ENCODE peak calls at places on chromosomes 13 and 19, in nine cellular contexts. O is AG09309; R is cardiac muscle cell; K is fibroblast of mammary gland; Q is BE2C; J is Caco-2; P is SK-N-SH; Y is astrocyte of the spinal cord; V is CD4-positive, CD25-positive, alpha-beta regulatory T cell. X is an unnamed sample.
A peak's percentile ranks its signal among the peaks of the same experiment; 100 is the strongest.

GRCh38 chr13:53783466-53783865 is 754.9 kb downstream of the OLFM4 start:
- DNase-seq in J (no peak), K (no peak), Q (no peak), V (no peak), O (no peak), R (no peak), P (no peak), Y (no peak), X (no peak)

GRCh38 chr13:77429320-77430142 is 102.6 kb upstream of the MYCBP2 start:
- DNase-seq in O (peak; percentile 23), Q (no peak), P (no peak), R (no peak), V (no peak), J (no peak), Y (peak; percentile 68), K (peak; percentile 64), X (no peak)

GRCh38 chr19:57267294-57267693 is 13.0 kb upstream of the ZNF460 start:
- DNase-seq in P (no peak), Y (no peak), V (no peak), O (no peak), K (no peak), J (peak; percentile 30), Q (no peak), R (no peak), X (no peak)

GRCh38 chr13:99759163-99759552 is 212.4 kb downstream of the ZIC5 start:
- DNase-seq in V (no peak), O (no peak), R (no peak), K (no peak), J (no peak), Y (no peak), P (no peak), Q (no peak), X (no peak)

GRCh38 chr13:51347099-51347498 is 7.6 kb downstream of the SERPINE3 start:
- DNase-seq in P (no peak), K (no peak), Y (no peak), Q (no peak), J (no peak), V (no peak), O (no peak), R (no peak), X (no peak)

GRCh38 chr19:44869728-44870470 is 21.2 kb upstream of the TOMM40 start:
- DNase-seq in R (peak; percentile 94), Y (peak; percentile 93), O (no peak), Q (no peak), K (peak; percentile 92), J (no peak), V (no peak), P (no peak), X (no peak)

GRCh38 chr19:6071103-6071485 is 39.2 kb downstream of the RFX2 start:
- DNase-seq in Q (no peak), V (no peak), O (peak; percentile 81), K (peak; percentile 77), P (no peak), Y (peak; percentile 40), R (peak; percentile 72), J (no peak), X (no peak)

GRCh38 chr13:95292622-95293021 is 8.6 kb downstream of the ABCC4 start:
- DNase-seq in R (no peak), Q (no peak), O (no peak), J (no peak), K (no peak), Y (no peak), V (no peak), P (no peak), X (no peak)

GRCh38 chr19:12126707-12127106 is 13.4 kb downstream of the ZNF20 start:
- DNase-seq in K (peak; percentile 11), J (no peak), Y (no peak), Q (peak; percentile 18), P (peak; percentile 45), O (no peak), V (no peak), R (peak; percentile 20), X (no peak)

GRCh38 chr13:102845289-102845629 is 573 bp upstream of the ERCC5 start:
- DNase-seq in V (no peak), Q (no peak), J (no peak), Y (no peak), R (no peak), K (no peak), O (no peak), P (no peak), X (no peak)

GRCh38 chr19:41847351-41848105 is 2.7 kb downstream of the DMRTC2 start:
- DNase-seq in R (no peak), K (no peak), J (no peak), P (no peak), V (no peak), Q (no peak), Y (no peak), O (no peak), X (no peak)

GRCh38 chr19:43719918-43720317 is 4.0 kb downstream of the IRGC start:
- DNase-seq in J (no peak), K (no peak), Q (no peak), O (no peak), V (no peak), R (no peak), Y (no peak), P (no peak), X (no peak)

GRCh38 chr13:40388617-40389016 is 277.8 kb downstream of the FOXO1 start:
- DNase-seq in Y (no peak), Q (no peak), K (no peak), O (no peak), R (no peak), J (no peak), V (peak; percentile 88), P (no peak), X (no peak)

GRCh38 chr19:34313188-34313587 is 51.8 kb upstream of the GPI start:
- DNase-seq in K (peak; percentile 60), V (no peak), R (peak; percentile 84), Q (no peak), J (no peak), P (no peak), O (no peak), Y (peak; percentile 80), X (no peak)

GRCh38 chr19:33301900-33302174 is 497 bp downstream of the CEBPA start:
- DNase-seq in Y (no peak), J (no peak), Q (no peak), P (no peak), V (no peak), K (no peak), R (no peak), O (no peak), X (no peak)
- H3K4me3 ChIP-seq in Y (no peak overlapping the region), J (peak overlapping the region; percentile 87), Q (peak overlapping the region; percentile 35), P (peak overlapping the region; percentile 57), V (no peak overlapping the region), K (no peak overlapping the region), R (peak overlapping the region; percentile 35), O (no peak overlapping the region), X (peak overlapping the region; percentile 83)

GRCh38 chr19:50204081-50204428 is 633 bp downstream of the MYH14 start:
- DNase-seq in V (no peak), Q (no peak), O (no peak), R (no peak), K (no peak), Y (no peak), J (no peak), P (no peak), X (no peak)
- H3K4me3 ChIP-seq in V (no peak overlapping the region), Q (no peak overlapping the region), O (no peak overlapping the region), R (peak overlapping the region; percentile 46), K (no peak overlapping the region), Y (no peak overlapping the region), J (peak overlapping the region; percentile 68), P (no peak overlapping the region), X (peak overlapping the region; percentile 81)

GRCh38 chr19:17457621-17458020 is 3.1 kb downstream of the NXNL1 start:
- DNase-seq in K (no peak), R (no peak), Y (no peak), V (no peak), Q (no peak), O (no peak), J (no peak), P (no peak), X (no peak)

GRCh38 chr19:17454579-17454978 is 6.1 kb upstream of the TMEM221 start:
- DNase-seq in Q (no peak), J (no peak), P (peak; percentile 52), R (no peak), Y (no peak), V (no peak), O (no peak), K (no peak), X (no peak)

GRCh38 chr19:17456127-17456526 is 4.6 kb downstream of the NXNL1 start:
- DNase-seq in V (no peak), P (no peak), Y (no peak), O (no peak), K (no peak), R (no peak), J (no peak), Q (no peak), X (no peak)

GRCh38 chr19:17455711-17456123 is 5.0 kb downstream of the NXNL1 start:
- DNase-seq in O (no peak), V (no peak), K (no peak), Y (no peak), Q (peak; percentile 22), J (no peak), R (no peak), P (peak; percentile 65), X (no peak)

DNA sequence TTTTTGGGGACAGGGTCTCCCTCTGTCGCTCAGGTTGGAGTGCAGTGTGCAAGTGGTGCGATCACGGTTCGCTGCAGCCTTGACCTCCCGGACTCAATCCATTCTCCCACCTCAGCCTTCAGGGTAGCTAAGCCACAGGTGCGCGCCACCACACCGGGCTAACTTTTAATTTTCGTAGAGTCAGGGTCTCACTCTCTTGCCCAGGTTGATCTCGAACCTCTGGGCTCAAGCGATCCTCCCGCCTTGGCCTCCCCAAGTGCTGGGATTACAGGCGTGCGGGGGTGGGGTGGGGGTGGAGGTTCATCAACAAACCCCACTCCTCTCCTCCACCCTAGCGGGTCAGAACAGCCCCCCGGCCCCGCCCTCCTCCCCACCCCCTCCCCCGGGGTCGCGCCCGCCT is 5.4 kb downstream of the NXNL1 start:
- DNase-seq in R (no peak), Q (no peak), P (no peak), J (no peak), V (no peak), O (no peak), K (no peak), Y (no peak), X (no peak)
- H3K4me3 ChIP-seq in R (no peak overlapping the region), Q (no peak overlapping the region), P (no peak overlapping the region), J (no peak overlapping the region), V (no peak overlapping the region), O (no peak overlapping the region), K (no peak overlapping the region), Y (no peak overlapping the region), X (no peak overlapping the region)

GRCh38 chr13:25248071-25248470 is 39.2 kb downstream of the MTMR6 start:
- DNase-seq in Y (no peak), O (no peak), Q (no peak), R (no peak), K (no peak), J (no peak), V (no peak), P (no peak), X (no peak)

GRCh38 chr13:25247345-25247744 is 39.9 kb downstream of the MTMR6 start:
- DNase-seq in V (no peak), O (no peak), P (no peak), Q (no peak), R (no peak), J (no peak), Y (no peak), K (no peak), X (no peak)

GRCh38 chr13:25252229-25252628 is 35.1 kb downstream of the MTMR6 start:
- DNase-seq in K (no peak), Q (no peak), O (no peak), P (no peak), Y (no peak), R (no peak), J (no peak), V (no peak), X (no peak)

GRCh38 chr13:25252770-25253169 is 34.5 kb downstream of the MTMR6 start:
- DNase-seq in K (no peak), Q (no peak), P (no peak), V (no peak), R (no peak), Y (no peak), J (no peak), O (no peak), X (no peak)

GRCh38 chr13:25249001-25249543 is 38.2 kb downstream of the MTMR6 start:
- DNase-seq in Y (peak; percentile 49), K (peak; percentile 74), Q (no peak), J (peak; percentile 33), P (peak; percentile 22), R (peak; percentile 47), V (no peak), O (peak; percentile 53), X (no peak)
- H3K4me3 ChIP-seq in Y (no peak overlapping the region), K (no peak overlapping the region), Q (no peak overlapping the region), J (no peak overlapping the region), P (no peak overlapping the region), R (no peak overlapping the region), V (no peak overlapping the region), O (no peak overlapping the region), X (no peak overlapping the region)